ENCODE peak calls at places on chromosomes 3 and 15, in ten cellular contexts. One of them, this sample, is unnamed.

GRCh38 chr3:115804722-115805121 is 181.4 kb downstream of the GAP43 start:
- DNase-seq in cardiac muscle cell: peak; percentile 85
- DNase-seq in endothelial cell: no peak
- DNase-seq in lower lobe of right lung: no peak
- DNase-seq in WTC11: no peak
- DNase-seq in AG10803: peak; percentile 91
- DNase-seq in fibroblast of lung: peak; percentile 90
- DNase-seq in AG04450: no peak
- DNase-seq in psoas muscle: no peak
- DNase-seq in GM12865: no peak
- DNase-seq in this sample: no peak

GRCh38 chr3:171135536-171135935 is 109.0 kb upstream of the SLC2A2 start:
- DNase-seq in cardiac muscle cell: no peak
- DNase-seq in endothelial cell: no peak
- DNase-seq in lower lobe of right lung: no peak
- DNase-seq in WTC11: no peak
- DNase-seq in AG10803: peak; percentile 45
- DNase-seq in fibroblast of lung: peak; percentile 39
- DNase-seq in AG04450: no peak
- DNase-seq in psoas muscle: no peak
- DNase-seq in GM12865: no peak
- DNase-seq in this sample: no peak

GRCh38 chr3:38548154-38548931 is 52.2 kb downstream of the EXOG start:
- DNase-seq in cardiac muscle cell: no peak
- DNase-seq in endothelial cell: no peak
- DNase-seq in lower lobe of right lung: no peak
- DNase-seq in WTC11: peak; percentile 43
- DNase-seq in AG10803: no peak
- DNase-seq in fibroblast of lung: peak; percentile 41
- DNase-seq in AG04450: no peak
- DNase-seq in psoas muscle: no peak
- DNase-seq in GM12865: no peak
- DNase-seq in this sample: no peak

GRCh38 chr3:112681822-112682325 is 40.9 kb upstream of the CCDC80 start:
- DNase-seq in cardiac muscle cell: peak; percentile 36
- DNase-seq in endothelial cell: no peak
- DNase-seq in lower lobe of right lung: no peak
- DNase-seq in WTC11: no peak
- DNase-seq in AG10803: peak; percentile 71
- DNase-seq in fibroblast of lung: peak; percentile 91
- DNase-seq in AG04450: peak; percentile 48
- DNase-seq in psoas muscle: no peak
- DNase-seq in GM12865: no peak
- DNase-seq in this sample: no peak

GRCh38 chr15:101482526-101483371 is 6.8 kb downstream of the PCSK6 start:
- DNase-seq in cardiac muscle cell: no peak
- DNase-seq in endothelial cell: no peak
- DNase-seq in lower lobe of right lung: no peak
- DNase-seq in WTC11: no peak
- DNase-seq in AG10803: no peak
- DNase-seq in fibroblast of lung: no peak
- DNase-seq in AG04450: no peak
- DNase-seq in psoas muscle: peak; percentile 81
- DNase-seq in GM12865: no peak
- DNase-seq in this sample: no peak

GRCh38 chr15:69167218-69167842 is 6.9 kb downstream of the GLCE start:
- DNase-seq in cardiac muscle cell: no peak
- DNase-seq in endothelial cell: no peak
- DNase-seq in lower lobe of right lung: no peak
- DNase-seq in WTC11: no peak
- DNase-seq in AG10803: no peak
- DNase-seq in fibroblast of lung: no peak
- DNase-seq in AG04450: no peak
- DNase-seq in psoas muscle: no peak
- DNase-seq in GM12865: no peak
- DNase-seq in this sample: no peak

GRCh38 chr3:52286777-52287110 is 884 bp upstream of the GLYCTK start:
- DNase-seq in cardiac muscle cell: peak; percentile 84
- DNase-seq in endothelial cell: no peak
- DNase-seq in lower lobe of right lung: no peak
- DNase-seq in WTC11: peak; percentile 7
- DNase-seq in AG10803: peak; percentile 38
- DNase-seq in fibroblast of lung: peak; percentile 37
- DNase-seq in AG04450: no peak
- DNase-seq in psoas muscle: no peak
- DNase-seq in GM12865: no peak
- DNase-seq in this sample: no peak

GRCh38 chr15:56929933-56930332 is 11.5 kb downstream of the TCF12 start:
- DNase-seq in cardiac muscle cell: no peak
- DNase-seq in endothelial cell: no peak
- DNase-seq in lower lobe of right lung: no peak
- DNase-seq in WTC11: no peak
- DNase-seq in AG10803: no peak
- DNase-seq in fibroblast of lung: peak; percentile 32
- DNase-seq in AG04450: no peak
- DNase-seq in psoas muscle: no peak
- DNase-seq in GM12865: no peak
- DNase-seq in this sample: no peak

GRCh38 chr3:52794612-52795099 is at the start of gene ITIH3:
- DNase-seq in cardiac muscle cell: no peak
- DNase-seq in endothelial cell: no peak
- DNase-seq in lower lobe of right lung: no peak
- DNase-seq in WTC11: no peak
- DNase-seq in AG10803: no peak
- DNase-seq in fibroblast of lung: no peak
- DNase-seq in AG04450: no peak
- DNase-seq in psoas muscle: no peak
- DNase-seq in GM12865: no peak
- DNase-seq in this sample: no peak

GRCh38 chr3:150324825-150325224 is 83.3 kb upstream of the TSC22D2 start:
- DNase-seq in cardiac muscle cell: no peak
- DNase-seq in endothelial cell: no peak
- DNase-seq in lower lobe of right lung: no peak
- DNase-seq in WTC11: no peak
- DNase-seq in AG10803: no peak
- DNase-seq in fibroblast of lung: peak; percentile 31
- DNase-seq in AG04450: no peak
- DNase-seq in psoas muscle: no peak
- DNase-seq in GM12865: no peak
- DNase-seq in this sample: no peak

GRCh38 chr3:25678581-25678980 is 13.9 kb upstream of the TOP2B start:
- DNase-seq in cardiac muscle cell: no peak
- DNase-seq in endothelial cell: no peak
- DNase-seq in lower lobe of right lung: no peak
- DNase-seq in WTC11: no peak
- DNase-seq in AG10803: no peak
- DNase-seq in fibroblast of lung: peak; percentile 12
- DNase-seq in AG04450: no peak
- DNase-seq in psoas muscle: no peak
- DNase-seq in GM12865: no peak
- DNase-seq in this sample: no peak

GRCh38 chr15:72229076-72229946 is 1.7 kb downstream of the PKM start:
- DNase-seq in cardiac muscle cell: peak; percentile 58
- DNase-seq in endothelial cell: no peak
- DNase-seq in lower lobe of right lung: no peak
- DNase-seq in WTC11: no peak
- DNase-seq in AG10803: peak; percentile 66
- DNase-seq in fibroblast of lung: peak; percentile 54
- DNase-seq in AG04450: no peak
- DNase-seq in psoas muscle: peak; percentile 60
- DNase-seq in GM12865: peak; percentile 75
- DNase-seq in this sample: peak; percentile 16

GRCh38 chr3:67526246-67526645 is 128.2 kb downstream of the SUCLG2 start:
- DNase-seq in cardiac muscle cell: peak; percentile 78
- DNase-seq in endothelial cell: no peak
- DNase-seq in lower lobe of right lung: no peak
- DNase-seq in WTC11: no peak
- DNase-seq in AG10803: peak; percentile 96
- DNase-seq in fibroblast of lung: peak; percentile 98
- DNase-seq in AG04450: peak; percentile 80
- DNase-seq in psoas muscle: no peak
- DNase-seq in GM12865: no peak
- DNase-seq in this sample: no peak

GRCh38 chr3:194640829-194641228 is 7.6 kb upstream of the TMEM44 start:
- DNase-seq in cardiac muscle cell: peak; percentile 59
- DNase-seq in endothelial cell: peak; percentile 55
- DNase-seq in lower lobe of right lung: no peak
- DNase-seq in WTC11: peak; percentile 40
- DNase-seq in AG10803: no peak
- DNase-seq in fibroblast of lung: peak; percentile 56
- DNase-seq in AG04450: no peak
- DNase-seq in psoas muscle: no peak
- DNase-seq in GM12865: peak; percentile 31
- DNase-seq in this sample: peak; percentile 67

GRCh38 chr3:13260259-13261103 is 159.6 kb downstream of the NUP210 start:
- DNase-seq in cardiac muscle cell: no peak
- DNase-seq in endothelial cell: no peak
- DNase-seq in lower lobe of right lung: no peak
- DNase-seq in WTC11: no peak
- DNase-seq in AG10803: no peak
- DNase-seq in fibroblast of lung: no peak
- DNase-seq in AG04450: no peak
- DNase-seq in psoas muscle: no peak
- DNase-seq in GM12865: no peak
- DNase-seq in this sample: no peak
- TF ChIP-seq CTCF in cardiac muscle cell: no peak
- TF ChIP-seq CTCF in endothelial cell: no peak
- TF ChIP-seq CTCF in lower lobe of right lung: no peak
- TF ChIP-seq CTCF in WTC11: no peak
- TF ChIP-seq CTCF in AG10803: no peak
- TF ChIP-seq CTCF in fibroblast of lung: no peak
- TF ChIP-seq CTCF in AG04450: no peak
- TF ChIP-seq CTCF in psoas muscle: no peak
- TF ChIP-seq CTCF in GM12865: no peak
- TF ChIP-seq CTCF in this sample: peak; percentile 43

DNA sequence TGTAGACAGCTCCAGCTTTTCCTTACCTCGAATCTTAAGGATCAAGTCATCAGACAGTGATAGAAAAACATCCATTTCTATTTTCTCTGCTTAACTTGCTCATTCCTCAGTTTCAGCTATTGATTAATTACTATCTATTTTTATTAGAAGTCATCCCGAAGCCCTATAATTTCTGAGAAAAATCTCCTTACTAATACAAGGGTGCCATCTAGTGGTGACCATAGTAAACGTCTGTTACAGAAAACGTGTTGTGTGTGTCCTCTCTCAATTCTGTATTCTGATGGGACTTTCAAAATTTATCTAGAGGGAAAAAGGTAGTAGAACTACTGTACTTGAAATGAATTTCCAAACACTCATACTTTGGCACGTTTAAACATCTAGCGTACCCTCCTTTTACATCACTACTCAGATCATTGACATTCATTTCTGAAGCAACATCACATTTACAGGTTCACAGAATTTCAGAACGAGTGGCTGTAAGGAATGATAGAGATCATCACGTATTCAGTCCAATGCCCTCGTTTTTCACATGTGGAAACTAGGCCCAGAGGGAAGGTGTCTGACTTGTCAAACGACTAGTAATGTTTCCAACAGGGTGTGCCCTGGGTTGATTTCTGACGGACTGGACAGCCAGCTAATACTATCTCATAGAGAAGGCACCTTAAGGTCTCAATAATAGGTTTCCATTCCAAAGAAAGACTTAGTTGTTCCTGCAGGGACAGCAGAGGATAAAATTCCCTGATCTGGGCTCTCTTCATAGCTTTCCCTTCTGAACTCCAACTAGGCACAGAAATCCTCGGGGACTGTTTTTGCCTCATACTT is 25.6 kb downstream of the HACD2 start:
- DNase-seq in cardiac muscle cell: peak; percentile 68
- DNase-seq in endothelial cell: peak; percentile 13
- DNase-seq in lower lobe of right lung: no peak
- DNase-seq in WTC11: no peak
- DNase-seq in AG10803: peak; percentile 54
- DNase-seq in fibroblast of lung: peak; percentile 40
- DNase-seq in AG04450: no peak
- DNase-seq in psoas muscle: no peak
- DNase-seq in GM12865: peak; percentile 66
- DNase-seq in this sample: no peak
- TF ChIP-seq CTCF in cardiac muscle cell: peak; percentile 69
- TF ChIP-seq CTCF in endothelial cell: peak; percentile 73
- TF ChIP-seq CTCF in lower lobe of right lung: peak; percentile 80
- TF ChIP-seq CTCF in WTC11: peak; percentile 56
- TF ChIP-seq CTCF in AG10803: peak; percentile 86
- TF ChIP-seq CTCF in fibroblast of lung: peak; percentile 62
- TF ChIP-seq CTCF in AG04450: peak; percentile 82
- TF ChIP-seq CTCF in psoas muscle: peak; percentile 84
- TF ChIP-seq CTCF in GM12865: peak; percentile 61
- TF ChIP-seq CTCF in this sample: peak; percentile 84

GRCh38 chr3:8095724-8096123 is 405.9 kb upstream of the LMCD1 start:
- DNase-seq in cardiac muscle cell: no peak
- DNase-seq in endothelial cell: peak; percentile 38
- DNase-seq in lower lobe of right lung: no peak
- DNase-seq in WTC11: peak; percentile 53
- DNase-seq in AG10803: peak; percentile 1
- DNase-seq in fibroblast of lung: no peak
- DNase-seq in AG04450: no peak
- DNase-seq in psoas muscle: no peak
- DNase-seq in GM12865: no peak
- DNase-seq in this sample: peak; percentile 24
- TF ChIP-seq CTCF in cardiac muscle cell: no peak
- TF ChIP-seq CTCF in endothelial cell: no peak
- TF ChIP-seq CTCF in lower lobe of right lung: no peak
- TF ChIP-seq CTCF in WTC11: no peak
- TF ChIP-seq CTCF in AG10803: peak; percentile 27
- TF ChIP-seq CTCF in fibroblast of lung: no peak
- TF ChIP-seq CTCF in AG04450: no peak
- TF ChIP-seq CTCF in psoas muscle: peak; percentile 16
- TF ChIP-seq CTCF in GM12865: no peak
- TF ChIP-seq CTCF in this sample: no peak

GRCh38 chr3:55875137-55875536 is 388.0 kb upstream of the WNT5A start:
- DNase-seq in cardiac muscle cell: no peak
- DNase-seq in endothelial cell: no peak
- DNase-seq in lower lobe of right lung: no peak
- DNase-seq in WTC11: no peak
- DNase-seq in AG10803: no peak
- DNase-seq in fibroblast of lung: no peak
- DNase-seq in AG04450: no peak
- DNase-seq in psoas muscle: no peak
- DNase-seq in GM12865: no peak
- DNase-seq in this sample: no peak

GRCh38 chr3:55879901-55880331 is 392.8 kb upstream of the WNT5A start:
- DNase-seq in cardiac muscle cell: peak; percentile 9
- DNase-seq in endothelial cell: no peak
- DNase-seq in lower lobe of right lung: no peak
- DNase-seq in WTC11: no peak
- DNase-seq in AG10803: peak; percentile 23
- DNase-seq in fibroblast of lung: peak; percentile 40
- DNase-seq in AG04450: peak; percentile 6
- DNase-seq in psoas muscle: no peak
- DNase-seq in GM12865: no peak
- DNase-seq in this sample: no peak

GRCh38 chr3:55873523-55874254 is 386.6 kb upstream of the WNT5A start:
- DNase-seq in cardiac muscle cell: no peak
- DNase-seq in endothelial cell: no peak
- DNase-seq in lower lobe of right lung: no peak
- DNase-seq in WTC11: no peak
- DNase-seq in AG10803: no peak
- DNase-seq in fibroblast of lung: peak; percentile 45
- DNase-seq in AG04450: peak; percentile 37
- DNase-seq in psoas muscle: no peak
- DNase-seq in GM12865: no peak
- DNase-seq in this sample: no peak

GRCh38 chr3:55880357-55880756 is 393.3 kb upstream of the WNT5A start:
- DNase-seq in cardiac muscle cell: no peak
- DNase-seq in endothelial cell: no peak
- DNase-seq in lower lobe of right lung: no peak
- DNase-seq in WTC11: no peak
- DNase-seq in AG10803: no peak
- DNase-seq in fibroblast of lung: no peak
- DNase-seq in AG04450: no peak
- DNase-seq in psoas muscle: no peak
- DNase-seq in GM12865: no peak
- DNase-seq in this sample: no peak

GRCh38 chr3:55877703-55878102 is 390.6 kb upstream of the WNT5A start:
- DNase-seq in cardiac muscle cell: no peak
- DNase-seq in endothelial cell: no peak
- DNase-seq in lower lobe of right lung: no peak
- DNase-seq in WTC11: no peak
- DNase-seq in AG10803: no peak
- DNase-seq in fibroblast of lung: no peak
- DNase-seq in AG04450: no peak
- DNase-seq in psoas muscle: no peak
- DNase-seq in GM12865: no peak
- DNase-seq in this sample: no peak
- TF ChIP-seq CTCF in cardiac muscle cell: no peak
- TF ChIP-seq CTCF in endothelial cell: peak; percentile 67
- TF ChIP-seq CTCF in lower lobe of right lung: no peak
- TF ChIP-seq CTCF in WTC11: peak; percentile 57
- TF ChIP-seq CTCF in AG10803: no peak
- TF ChIP-seq CTCF in fibroblast of lung: peak; percentile 1
- TF ChIP-seq CTCF in AG04450: peak; percentile 6
- TF ChIP-seq CTCF in psoas muscle: no peak
- TF ChIP-seq CTCF in GM12865: no peak
- TF ChIP-seq CTCF in this sample: peak; percentile 26